ENCODE peak calls at places on chromosomes 16 and 17, in four cellular contexts. One of them, this sample, is unnamed.

GRCh38 chr17:55641559-55642160 is 81.0 kb downstream of the TMEM100 start:
- DNase-seq in HS-5: no peak
- DNase-seq in amniotic epithelial cell: peak
- DNase-seq in hepatic stellate cell: peak
- DNase-seq in this sample: peak

GRCh38 chr16:51151435-51151950 is 423 bp upstream of the SALL1 start:
- DNase-seq in HS-5: no peak
- DNase-seq in amniotic epithelial cell: no peak
- DNase-seq in hepatic stellate cell: no peak
- DNase-seq in this sample: peak

GRCh38 chr16:29815032-29815721 is 775 bp upstream of the PAGR1 start:
- DNase-seq in HS-5: no peak
- DNase-seq in amniotic epithelial cell: no peak
- DNase-seq in hepatic stellate cell: peak
- DNase-seq in this sample: no peak

GRCh38 chr16:46620265-46621005 is 744 bp downstream of the SHCBP1 start:
- DNase-seq in HS-5: no peak
- DNase-seq in amniotic epithelial cell: no peak
- DNase-seq in hepatic stellate cell: no peak
- DNase-seq in this sample: peak

GRCh38 chr17:14197582-14197981 is 39.1 kb downstream of the CDRT15 start:
- DNase-seq in HS-5: no peak
- DNase-seq in amniotic epithelial cell: no peak
- DNase-seq in hepatic stellate cell: no peak
- DNase-seq in this sample: no peak

GRCh38 chr17:35244345-35245195 is 1.7 kb downstream of the SLFN5 start:
- DNase-seq in HS-5: peak
- DNase-seq in amniotic epithelial cell: peak
- DNase-seq in hepatic stellate cell: peak
- DNase-seq in this sample: no peak

GRCh38 chr17:80513201-80513600 is 31.4 kb upstream of the RPTOR start:
- DNase-seq in HS-5: no peak
- DNase-seq in amniotic epithelial cell: no peak
- DNase-seq in hepatic stellate cell: no peak
- DNase-seq in this sample: no peak

GRCh38 chr16:81567987-81568748 is 123.6 kb downstream of the CMIP start:
- DNase-seq in HS-5: no peak
- DNase-seq in amniotic epithelial cell: peak
- DNase-seq in hepatic stellate cell: peak
- DNase-seq in this sample: no peak

GRCh38 chr16:86157616-86158247 is 258.8 kb downstream of the IRF8 start:
- DNase-seq in HS-5: no peak
- DNase-seq in amniotic epithelial cell: no peak
- DNase-seq in hepatic stellate cell: no peak
- DNase-seq in this sample: no peak

GRCh38 chr17:17028059-17028877 is 14.0 kb upstream of the MPRIP start:
- DNase-seq in HS-5: no peak
- DNase-seq in amniotic epithelial cell: peak
- DNase-seq in hepatic stellate cell: no peak
- DNase-seq in this sample: peak

GRCh38 chr17:56672195-56672594 is 78.7 kb downstream of the NOG start:
- DNase-seq in HS-5: no peak
- DNase-seq in amniotic epithelial cell: no peak
- DNase-seq in hepatic stellate cell: no peak
- DNase-seq in this sample: no peak

GRCh38 chr16:85523602-85524364 is 89.3 kb upstream of the GSE1 start:
- DNase-seq in HS-5: no peak
- DNase-seq in amniotic epithelial cell: peak
- DNase-seq in hepatic stellate cell: peak
- DNase-seq in this sample: peak

GRCh38 chr17:29113334-29113733 is 66.9 kb downstream of the MYO18A start:
- DNase-seq in HS-5: no peak
- DNase-seq in amniotic epithelial cell: no peak
- DNase-seq in hepatic stellate cell: no peak
- DNase-seq in this sample: peak

GRCh38 chr16:11205754-11206459 is 50.1 kb downstream of the SOCS1 start:
- DNase-seq in HS-5: peak
- DNase-seq in amniotic epithelial cell: no peak
- DNase-seq in hepatic stellate cell: peak
- DNase-seq in this sample: no peak

GRCh38 chr16:12228607-12229499 is 252.3 kb downstream of the SNX29 start:
- DNase-seq in HS-5: no peak
- DNase-seq in amniotic epithelial cell: peak
- DNase-seq in hepatic stellate cell: peak
- DNase-seq in this sample: peak

GRCh38 chr17:8892338-8892690 is 24.8 kb upstream of the PIK3R6 start:
- DNase-seq in HS-5: no peak
- DNase-seq in amniotic epithelial cell: peak
- DNase-seq in hepatic stellate cell: no peak
- DNase-seq in this sample: no peak

GRCh38 chr17:78329263-78330059 is 30.4 kb downstream of the SOCS3 start:
- DNase-seq in HS-5: peak
- DNase-seq in amniotic epithelial cell: peak
- DNase-seq in hepatic stellate cell: peak
- DNase-seq in this sample: no peak

GRCh38 chr17:69525920-69526841 is 111.7 kb downstream of the MAP2K6 start:
- DNase-seq in HS-5: peak
- DNase-seq in amniotic epithelial cell: peak
- DNase-seq in hepatic stellate cell: peak
- DNase-seq in this sample: peak

GRCh38 chr17:38329808-38330730 is 13.7 kb downstream of the GPR179 start:
- DNase-seq in HS-5: no peak
- DNase-seq in amniotic epithelial cell: no peak
- DNase-seq in hepatic stellate cell: no peak
- DNase-seq in this sample: no peak

GRCh38 chr17:1315891-1316403 is 36.5 kb downstream of the TRARG1 start:
- DNase-seq in HS-5: no peak
- DNase-seq in amniotic epithelial cell: no peak
- DNase-seq in hepatic stellate cell: no peak
- DNase-seq in this sample: peak